ENCODE peak calls at places on chromosomes 1 and 21, in ten cellular contexts. N, M, Z, R, X, E, G, I, K and F are unnamed samples.

GRCh38 chr1:221718391-221719277 is 23.3 kb downstream of the DUSP10 start:
- DNase-seq in E (no peak), Z (no peak), I (no peak), G (no peak), M (no peak), R (no peak), N (no peak), K (no peak), X (peak; percentile 23), F (no peak)

GRCh38 chr1:171081220-171081993 is 9.3 kb upstream of the FMO3 start:
- DNase-seq in G (peak; percentile 36), Z (no peak), I (no peak), X (peak; percentile 18), E (no peak), N (no peak), K (no peak), M (no peak), R (no peak), F (no peak)

GRCh38 chr1:152185544-152186391 is 26.7 kb upstream of the RPTN start:
- DNase-seq in E (no peak), G (peak; percentile 58), R (no peak), M (peak; percentile 12), X (peak; percentile 49), Z (peak; percentile 42), N (peak; percentile 53), I (peak; percentile 10), K (no peak), F (peak; percentile 36)

GRCh38 chr1:41708332-41708731 is 210.4 kb downstream of the HIVEP3 start:
- DNase-seq in N (no peak), M (no peak), G (no peak), R (no peak), Z (no peak), E (no peak), K (no peak), I (no peak), X (no peak), F (no peak)

GRCh38 chr21:38881041-38881570 is 75.4 kb downstream of the ETS2 start:
- DNase-seq in X (no peak), R (no peak), I (no peak), Z (no peak), N (no peak), M (no peak), G (no peak), K (no peak), E (no peak), F (no peak)

GRCh38 chr1:117188268-117189108 is 22.2 kb downstream of the VTCN1 start:
- DNase-seq in R (no peak), Z (no peak), I (no peak), G (no peak), M (no peak), N (no peak), X (no peak), K (no peak), E (no peak), F (no peak)

GRCh38 chr1:118298397-118298796 is 113.4 kb upstream of the SPAG17 start:
- DNase-seq in K (no peak), I (no peak), Z (no peak), X (no peak), E (no peak), R (peak; percentile 20), M (no peak), G (no peak), N (no peak), F (no peak)

GRCh38 chr1:186403632-186404031 is 28.0 kb downstream of the ODR4 start:
- DNase-seq in R (no peak), Z (no peak), E (no peak), N (no peak), X (no peak), I (no peak), M (no peak), K (no peak), G (no peak), F (no peak)

GRCh38 chr1:19374402-19374801 is 62.3 kb downstream of the SLC66A1 start:
- DNase-seq in X (no peak), M (no peak), I (no peak), G (peak; percentile 19), N (no peak), E (no peak), R (no peak), K (no peak), Z (no peak), F (no peak)

GRCh38 chr1:47147047-47147785 is 10.0 kb downstream of the CYP4A22 start:
- DNase-seq in E (no peak), G (no peak), K (no peak), R (no peak), X (no peak), Z (no peak), I (no peak), N (no peak), M (no peak), F (no peak)

GRCh38 chr1:2041305-2041704 is 8.9 kb upstream of the PRKCZ start:
- DNase-seq in I (no peak), R (no peak), Z (no peak), K (no peak), M (no peak), N (no peak), G (no peak), X (no peak), E (no peak), F (no peak)

GRCh38 chr1:19427087-19427781 is 58.1 kb downstream of the CAPZB start:
- DNase-seq in G (no peak), R (no peak), I (no peak), N (no peak), Z (no peak), M (no peak), X (no peak), K (no peak), E (no peak), F (no peak)